ENCODE peak calls at places on chromosomes 12 and 14, in five cellular contexts. One of them, this sample, is unnamed.

GRCh38 chr12:26730546-26731085 is 102.4 kb downstream of the ITPR2 start:
- DNase-seq in AG09309: no peak
- DNase-seq in body of pancreas: no peak
- DNase-seq in GM23338: no peak
- DNase-seq in astrocyte of the spinal cord: no peak
- DNase-seq in this sample: no peak

GRCh38 chr14:30002859-30003258 is 75.2 kb upstream of the PRKD1 start:
- DNase-seq in AG09309: no peak
- DNase-seq in body of pancreas: no peak
- DNase-seq in GM23338: no peak
- DNase-seq in astrocyte of the spinal cord: no peak
- DNase-seq in this sample: no peak

GRCh38 chr12:120199595-120200306 is 1.2 kb downstream of the RPLP0 start:
- DNase-seq in AG09309: peak; percentile 84
- DNase-seq in body of pancreas: no peak
- DNase-seq in GM23338: no peak
- DNase-seq in astrocyte of the spinal cord: peak; percentile 76
- DNase-seq in this sample: peak; percentile 73

GRCh38 chr14:104810316-104810715 is 9.4 kb downstream of the ZBTB42 start:
- DNase-seq in AG09309: no peak
- DNase-seq in body of pancreas: no peak
- DNase-seq in GM23338: no peak
- DNase-seq in astrocyte of the spinal cord: no peak
- DNase-seq in this sample: no peak

GRCh38 chr12:16385779-16386646 is 38.6 kb downstream of the MGST1 start:
- DNase-seq in AG09309: peak; percentile 3
- DNase-seq in body of pancreas: peak; percentile 63
- DNase-seq in GM23338: peak; percentile 65
- DNase-seq in astrocyte of the spinal cord: peak; percentile 73
- DNase-seq in this sample: peak; percentile 55

GRCh38 chr12:121240484-121241202 is 30.7 kb downstream of the P2RX4 start:
- DNase-seq in AG09309: no peak
- DNase-seq in body of pancreas: peak; percentile 47
- DNase-seq in GM23338: peak; percentile 66
- DNase-seq in astrocyte of the spinal cord: peak; percentile 13
- DNase-seq in this sample: no peak

GRCh38 chr12:123013185-123014095 is 33.0 kb downstream of the ARL6IP4 start:
- DNase-seq in AG09309: no peak
- DNase-seq in body of pancreas: no peak
- DNase-seq in GM23338: no peak
- DNase-seq in astrocyte of the spinal cord: no peak
- DNase-seq in this sample: no peak

GRCh38 chr12:94273272-94273671 is 124.9 kb downstream of the PLXNC1 start:
- DNase-seq in AG09309: no peak
- DNase-seq in body of pancreas: no peak
- DNase-seq in GM23338: no peak
- DNase-seq in astrocyte of the spinal cord: no peak
- DNase-seq in this sample: no peak

GRCh38 chr12:2239376-2240010 is 186.7 kb downstream of the CACNA1C start:
- DNase-seq in AG09309: no peak
- DNase-seq in body of pancreas: no peak
- DNase-seq in GM23338: no peak
- DNase-seq in astrocyte of the spinal cord: no peak
- DNase-seq in this sample: no peak

GRCh38 chr12:113049976-113050742 is 6.4 kb upstream of the DTX1 start:
- DNase-seq in AG09309: no peak
- DNase-seq in body of pancreas: peak; percentile 64
- DNase-seq in GM23338: peak; percentile 79
- DNase-seq in astrocyte of the spinal cord: no peak
- DNase-seq in this sample: peak; percentile 34

GRCh38 chr12:131105736-131106356 is 152.1 kb downstream of the ADGRD1 start:
- DNase-seq in AG09309: no peak
- DNase-seq in body of pancreas: no peak
- DNase-seq in GM23338: no peak
- DNase-seq in astrocyte of the spinal cord: no peak
- DNase-seq in this sample: no peak

GRCh38 chr12:29782285-29782820 is 1.4 kb downstream of the TMTC1 start:
- DNase-seq in AG09309: peak; percentile 37
- DNase-seq in body of pancreas: peak; percentile 15
- DNase-seq in GM23338: peak; percentile 58
- DNase-seq in astrocyte of the spinal cord: peak; percentile 78
- DNase-seq in this sample: peak; percentile 79

DNA sequence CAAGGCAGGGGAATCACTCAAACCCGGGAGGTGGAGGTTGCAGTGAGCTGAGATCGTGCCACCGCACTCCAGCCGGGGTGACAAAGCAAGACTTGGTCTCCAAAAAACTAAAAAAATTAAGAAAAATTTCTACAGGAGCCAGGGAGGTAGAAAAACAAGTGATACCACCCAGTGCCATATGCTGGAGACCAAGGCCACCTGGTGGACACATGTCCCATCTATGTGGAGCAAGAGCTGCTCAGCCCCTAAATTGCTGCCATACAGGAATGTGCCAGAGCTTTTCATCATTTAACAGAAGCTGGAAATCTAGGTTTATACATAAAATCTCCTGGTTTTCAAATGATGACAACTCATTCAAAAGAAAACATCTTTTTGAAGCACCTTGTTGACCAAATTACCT is 61.4 kb upstream of the ELK3 start:
- DNase-seq in AG09309: no peak
- DNase-seq in body of pancreas: no peak
- DNase-seq in GM23338: no peak
- DNase-seq in astrocyte of the spinal cord: no peak
- DNase-seq in this sample: no peak
- TF ChIP-seq CTCF in AG09309: no peak
- TF ChIP-seq CTCF in body of pancreas: no peak
- TF ChIP-seq CTCF in GM23338: peak; percentile 22
- TF ChIP-seq CTCF in astrocyte of the spinal cord: peak; percentile 7
- TF ChIP-seq CTCF in this sample: peak; percentile 14

GRCh38 chr12:53068811-53069585 is 10.2 kb downstream of the SPRYD3 start:
- DNase-seq in AG09309: no peak
- DNase-seq in body of pancreas: no peak
- DNase-seq in GM23338: no peak
- DNase-seq in astrocyte of the spinal cord: no peak
- DNase-seq in this sample: no peak
- H3K4me3 ChIP-seq in AG09309: no peak overlapping the region
- H3K4me3 ChIP-seq in body of pancreas: no peak overlapping the region
- H3K4me3 ChIP-seq in GM23338: no peak overlapping the region
- H3K4me3 ChIP-seq in astrocyte of the spinal cord: no peak overlapping the region
- H3K4me3 ChIP-seq in this sample: no peak overlapping the region

GRCh38 chr12:24021164-24021502 is 71.7 kb upstream of the SOX5 start:
- DNase-seq in AG09309: no peak
- DNase-seq in body of pancreas: no peak
- DNase-seq in GM23338: no peak
- DNase-seq in astrocyte of the spinal cord: no peak
- DNase-seq in this sample: no peak

GRCh38 chr12:24027352-24027751 is 77.9 kb upstream of the SOX5 start:
- DNase-seq in AG09309: no peak
- DNase-seq in body of pancreas: no peak
- DNase-seq in GM23338: peak; percentile 32
- DNase-seq in astrocyte of the spinal cord: no peak
- DNase-seq in this sample: no peak

GRCh38 chr12:24020391-24021163 is 71.1 kb upstream of the SOX5 start:
- DNase-seq in AG09309: no peak
- DNase-seq in body of pancreas: no peak
- DNase-seq in GM23338: no peak
- DNase-seq in astrocyte of the spinal cord: no peak
- DNase-seq in this sample: no peak

GRCh38 chr12:24025153-24025798 is 75.8 kb upstream of the SOX5 start:
- DNase-seq in AG09309: no peak
- DNase-seq in body of pancreas: no peak
- DNase-seq in GM23338: peak; percentile 52
- DNase-seq in astrocyte of the spinal cord: peak; percentile 16
- DNase-seq in this sample: peak; percentile 14
- TF ChIP-seq CTCF in AG09309: no peak
- TF ChIP-seq CTCF in body of pancreas: peak; percentile 43
- TF ChIP-seq CTCF in GM23338: peak; percentile 74
- TF ChIP-seq CTCF in astrocyte of the spinal cord: peak; percentile 57
- TF ChIP-seq CTCF in this sample: peak; percentile 55

DNA sequence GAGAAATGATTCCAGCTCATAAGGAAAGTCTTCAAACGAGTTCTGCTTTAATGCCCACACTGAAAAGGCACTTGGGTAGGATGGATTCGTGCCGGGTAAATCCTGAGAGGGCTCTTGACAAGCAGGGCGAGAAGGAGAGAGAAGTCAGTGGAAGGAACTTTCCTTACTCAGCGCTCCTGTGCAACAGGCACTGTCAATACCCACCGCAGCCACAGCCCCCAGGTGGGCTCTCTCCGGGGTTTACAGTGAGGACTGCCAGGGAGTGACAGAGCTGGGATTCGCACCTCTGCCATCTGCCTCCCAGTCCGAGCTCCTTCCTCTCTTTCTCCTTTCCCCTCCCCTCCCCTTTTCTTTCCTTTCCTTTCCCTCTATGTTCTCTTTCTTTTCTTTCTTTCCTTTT is 118.7 kb downstream of the BEGAIN start:
- DNase-seq in AG09309: no peak
- DNase-seq in body of pancreas: no peak
- DNase-seq in GM23338: no peak
- DNase-seq in astrocyte of the spinal cord: no peak
- DNase-seq in this sample: no peak
- H3K4me3 ChIP-seq in AG09309: no peak overlapping the region
- H3K4me3 ChIP-seq in body of pancreas: no peak overlapping the region
- H3K4me3 ChIP-seq in GM23338: no peak overlapping the region
- H3K4me3 ChIP-seq in astrocyte of the spinal cord: no peak overlapping the region
- H3K4me3 ChIP-seq in this sample: no peak overlapping the region

DNA sequence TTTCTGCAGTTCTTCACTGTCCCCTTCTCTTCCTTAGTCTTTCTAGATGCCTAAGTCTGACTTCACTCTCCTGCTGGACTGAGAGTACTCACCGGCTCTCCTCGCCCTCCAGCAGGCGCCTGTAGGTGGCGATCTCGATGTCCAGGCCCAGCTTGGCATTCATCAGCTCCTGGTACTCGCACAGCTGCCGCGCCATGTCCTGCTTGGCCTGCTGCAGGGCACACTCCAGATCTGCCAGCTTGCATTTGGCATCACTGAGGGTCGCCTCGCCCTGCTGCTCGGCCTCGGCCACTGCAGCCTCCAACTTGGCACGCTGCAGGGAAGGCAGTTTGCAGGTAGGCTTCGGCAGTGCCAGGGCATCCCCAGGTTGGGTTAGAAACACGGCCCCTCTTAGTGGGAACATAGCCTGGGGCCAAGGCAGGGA is 5.2 kb downstream of the KRT84 start:
- DNase-seq in AG09309: no peak
- DNase-seq in body of pancreas: peak; percentile 61
- DNase-seq in GM23338: peak; percentile 54
- DNase-seq in astrocyte of the spinal cord: peak; percentile 16
- DNase-seq in this sample: peak; percentile 64
- TF ChIP-seq CTCF in AG09309: peak; percentile 67
- TF ChIP-seq CTCF in body of pancreas: peak; percentile 49
- TF ChIP-seq CTCF in GM23338: peak; percentile 61
- TF ChIP-seq CTCF in astrocyte of the spinal cord: peak; percentile 68
- TF ChIP-seq CTCF in this sample: peak; percentile 77

GRCh38 chr12:108800591-108800990 is 56.8 kb downstream of the SSH1 start:
- DNase-seq in AG09309: no peak
- DNase-seq in body of pancreas: no peak
- DNase-seq in GM23338: no peak
- DNase-seq in astrocyte of the spinal cord: peak; percentile 63
- DNase-seq in this sample: no peak

GRCh38 chr12:108803428-108804105 is 53.8 kb downstream of the SSH1 start:
- DNase-seq in AG09309: peak; percentile 88
- DNase-seq in body of pancreas: peak; percentile 82
- DNase-seq in GM23338: peak; percentile 90
- DNase-seq in astrocyte of the spinal cord: peak; percentile 95
- DNase-seq in this sample: peak; percentile 79

GRCh38 chr12:108799528-108800243 is 57.7 kb downstream of the SSH1 start:
- DNase-seq in AG09309: no peak
- DNase-seq in body of pancreas: no peak
- DNase-seq in GM23338: no peak
- DNase-seq in astrocyte of the spinal cord: no peak
- DNase-seq in this sample: no peak

GRCh38 chr12:108802666-108803036 is 54.7 kb downstream of the SSH1 start:
- DNase-seq in AG09309: no peak
- DNase-seq in body of pancreas: no peak
- DNase-seq in GM23338: no peak
- DNase-seq in astrocyte of the spinal cord: peak; percentile 50
- DNase-seq in this sample: no peak

GRCh38 chr12:108801736-108802665 is 55.4 kb downstream of the SSH1 start:
- DNase-seq in AG09309: no peak
- DNase-seq in body of pancreas: no peak
- DNase-seq in GM23338: peak; percentile 93
- DNase-seq in astrocyte of the spinal cord: peak; percentile 88
- DNase-seq in this sample: no peak
- H3K4me3 ChIP-seq in AG09309: no peak overlapping the region
- H3K4me3 ChIP-seq in body of pancreas: no peak overlapping the region
- H3K4me3 ChIP-seq in GM23338: no peak overlapping the region
- H3K4me3 ChIP-seq in astrocyte of the spinal cord: no peak overlapping the region
- H3K4me3 ChIP-seq in this sample: no peak overlapping the region

GRCh38 chr14:61475316-61475715 is 153.9 kb downstream of the PRKCH start:
- DNase-seq in AG09309: no peak
- DNase-seq in body of pancreas: no peak
- DNase-seq in GM23338: peak; percentile 88
- DNase-seq in astrocyte of the spinal cord: peak; percentile 80
- DNase-seq in this sample: peak; percentile 82
- TF ChIP-seq CTCF in AG09309: peak; percentile 50
- TF ChIP-seq CTCF in body of pancreas: peak; percentile 59
- TF ChIP-seq CTCF in GM23338: peak; percentile 86
- TF ChIP-seq CTCF in astrocyte of the spinal cord: peak; percentile 57
- TF ChIP-seq CTCF in this sample: peak; percentile 61

DNA sequence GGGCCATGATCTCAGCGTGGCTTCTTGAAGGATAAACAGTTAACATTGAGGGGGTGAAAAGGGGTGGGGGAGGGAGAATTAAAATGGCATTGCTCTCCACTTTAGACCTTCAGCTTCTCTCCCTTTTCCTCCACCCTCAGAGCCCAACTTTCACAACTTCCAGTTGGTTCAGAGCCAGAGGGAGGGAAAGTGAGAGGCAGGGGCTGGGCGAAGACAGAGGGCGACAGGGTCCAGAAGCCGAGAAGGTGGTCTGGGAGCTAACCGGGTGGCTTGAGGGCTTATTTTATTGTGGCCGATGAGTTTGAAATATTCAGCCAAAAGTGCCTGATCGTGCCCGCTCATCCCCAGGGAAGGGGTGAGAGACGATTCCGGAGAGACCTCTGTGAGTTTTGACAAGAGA is 4.1 kb downstream of the BMP4 start:
- DNase-seq in AG09309: no peak
- DNase-seq in body of pancreas: no peak
- DNase-seq in GM23338: peak; percentile 52
- DNase-seq in astrocyte of the spinal cord: no peak
- DNase-seq in this sample: no peak
- H3K4me3 ChIP-seq in AG09309: peak overlapping the region; percentile 61
- H3K4me3 ChIP-seq in body of pancreas: peak overlapping the region; percentile 17
- H3K4me3 ChIP-seq in GM23338: peak overlapping the region; percentile 91
- H3K4me3 ChIP-seq in astrocyte of the spinal cord: peak overlapping the region; percentile 67
- H3K4me3 ChIP-seq in this sample: peak overlapping the region; percentile 49

GRCh38 chr12:12975322-12976077 is 23.5 kb upstream of the GPRC5D start:
- DNase-seq in AG09309: no peak
- DNase-seq in body of pancreas: peak; percentile 14
- DNase-seq in GM23338: peak; percentile 76
- DNase-seq in astrocyte of the spinal cord: peak; percentile 62
- DNase-seq in this sample: peak; percentile 52
- TF ChIP-seq CTCF in AG09309: peak; percentile 76
- TF ChIP-seq CTCF in body of pancreas: no peak
- TF ChIP-seq CTCF in GM23338: peak; percentile 61
- TF ChIP-seq CTCF in astrocyte of the spinal cord: peak; percentile 73
- TF ChIP-seq CTCF in this sample: peak; percentile 56

GRCh38 chr12:28059678-28060077 is 87.1 kb upstream of the PTHLH start:
- DNase-seq in AG09309: no peak
- DNase-seq in body of pancreas: no peak
- DNase-seq in GM23338: no peak
- DNase-seq in astrocyte of the spinal cord: no peak
- DNase-seq in this sample: no peak
- H3K4me3 ChIP-seq in AG09309: no peak overlapping the region
- H3K4me3 ChIP-seq in body of pancreas: no peak overlapping the region
- H3K4me3 ChIP-seq in GM23338: no peak overlapping the region
- H3K4me3 ChIP-seq in astrocyte of the spinal cord: no peak overlapping the region
- H3K4me3 ChIP-seq in this sample: no peak overlapping the region